ENCODE peak calls at places on chromosomes 6 and 20, in five cellular contexts. One of them, this sample, is unnamed.

GRCh38 chr20:8983478-8984345 is 85.2 kb upstream of the PLCB4 start:
- DNase-seq in osteocyte: no peak
- DNase-seq in fibroblast of lung: no peak
- DNase-seq in OCI-LY7: no peak
- DNase-seq in RWPE1: no peak
- DNase-seq in this sample: no peak

GRCh38 chr6:118263929-118264486 is 284.1 kb upstream of the PLN start:
- DNase-seq in osteocyte: no peak
- DNase-seq in fibroblast of lung: peak
- DNase-seq in OCI-LY7: peak
- DNase-seq in RWPE1: peak
- DNase-seq in this sample: no peak

GRCh38 chr6:9172096-9172495 is 736.8 kb upstream of the SLC35B3 start:
- DNase-seq in osteocyte: no peak
- DNase-seq in fibroblast of lung: no peak
- DNase-seq in OCI-LY7: no peak
- DNase-seq in RWPE1: no peak
- DNase-seq in this sample: no peak

GRCh38 chr6:82963527-82963926 is 102.1 kb downstream of the UBE3D start:
- DNase-seq in osteocyte: no peak
- DNase-seq in fibroblast of lung: no peak
- DNase-seq in OCI-LY7: no peak
- DNase-seq in RWPE1: no peak
- DNase-seq in this sample: no peak

GRCh38 chr6:18276610-18277009 is 12.3 kb upstream of the DEK start:
- DNase-seq in osteocyte: no peak
- DNase-seq in fibroblast of lung: no peak
- DNase-seq in OCI-LY7: no peak
- DNase-seq in RWPE1: no peak
- DNase-seq in this sample: no peak

GRCh38 chr6:83480470-83480869 is 31.9 kb upstream of the PRSS35 start:
- DNase-seq in osteocyte: no peak
- DNase-seq in fibroblast of lung: no peak
- DNase-seq in OCI-LY7: no peak
- DNase-seq in RWPE1: peak
- DNase-seq in this sample: no peak

GRCh38 chr6:29651413-29652197 is 5.3 kb upstream of the MOG start:
- DNase-seq in osteocyte: no peak
- DNase-seq in fibroblast of lung: peak
- DNase-seq in OCI-LY7: peak
- DNase-seq in RWPE1: peak
- DNase-seq in this sample: no peak

GRCh38 chr6:33080127-33081089 is 4.6 kb downstream of the HLA-DPB1 start:
- DNase-seq in osteocyte: no peak
- DNase-seq in fibroblast of lung: peak
- DNase-seq in OCI-LY7: no peak
- DNase-seq in RWPE1: no peak
- DNase-seq in this sample: no peak

GRCh38 chr6:127343753-127344659 is 597 bp upstream of the ECHDC1 start:
- DNase-seq in osteocyte: no peak
- DNase-seq in fibroblast of lung: peak
- DNase-seq in OCI-LY7: peak
- DNase-seq in RWPE1: no peak
- DNase-seq in this sample: no peak

GRCh38 chr20:49543071-49543857 is 24.7 kb downstream of the PTGIS start:
- DNase-seq in osteocyte: no peak
- DNase-seq in fibroblast of lung: no peak
- DNase-seq in OCI-LY7: no peak
- DNase-seq in RWPE1: no peak
- DNase-seq in this sample: no peak

GRCh38 chr6:162468326-162468725 is 259.2 kb downstream of the PRKN start:
- DNase-seq in osteocyte: no peak
- DNase-seq in fibroblast of lung: peak
- DNase-seq in OCI-LY7: no peak
- DNase-seq in RWPE1: no peak
- DNase-seq in this sample: no peak

DNA sequence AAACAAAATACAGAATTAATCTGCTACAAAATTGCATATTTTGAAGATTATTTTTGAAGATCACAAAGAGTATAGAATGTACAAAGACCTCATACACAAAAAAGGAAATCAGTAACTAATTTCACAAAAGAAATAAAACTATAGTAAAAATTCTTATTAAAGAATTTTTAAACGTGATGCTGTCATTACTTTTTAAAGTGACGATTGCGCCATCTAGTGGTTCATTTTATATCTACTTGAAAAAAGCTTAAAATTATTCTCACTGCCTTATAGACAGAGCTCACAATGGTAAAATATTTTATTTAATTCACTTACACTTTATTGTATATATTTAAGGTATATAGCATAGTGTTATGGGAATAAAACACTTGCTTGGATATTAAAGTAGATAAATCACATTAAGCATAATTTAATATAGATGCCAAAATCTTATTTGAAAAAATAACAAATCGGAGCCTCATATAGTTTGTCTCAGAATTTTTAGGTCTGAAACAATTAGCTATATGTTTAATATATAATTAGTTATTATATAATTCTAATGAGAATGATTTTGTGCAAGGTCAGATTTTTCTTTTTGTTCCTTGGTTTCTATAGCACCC is 128.8 kb downstream of the PHF3 start:
- DNase-seq in osteocyte: no peak
- DNase-seq in fibroblast of lung: peak
- DNase-seq in OCI-LY7: peak
- DNase-seq in RWPE1: no peak
- DNase-seq in this sample: no peak
- TF ChIP-seq CTCF in osteocyte: peak
- TF ChIP-seq CTCF in fibroblast of lung: no peak
- TF ChIP-seq CTCF in OCI-LY7: peak
- TF ChIP-seq CTCF in RWPE1: peak
- TF ChIP-seq CTCF in this sample: peak

DNA sequence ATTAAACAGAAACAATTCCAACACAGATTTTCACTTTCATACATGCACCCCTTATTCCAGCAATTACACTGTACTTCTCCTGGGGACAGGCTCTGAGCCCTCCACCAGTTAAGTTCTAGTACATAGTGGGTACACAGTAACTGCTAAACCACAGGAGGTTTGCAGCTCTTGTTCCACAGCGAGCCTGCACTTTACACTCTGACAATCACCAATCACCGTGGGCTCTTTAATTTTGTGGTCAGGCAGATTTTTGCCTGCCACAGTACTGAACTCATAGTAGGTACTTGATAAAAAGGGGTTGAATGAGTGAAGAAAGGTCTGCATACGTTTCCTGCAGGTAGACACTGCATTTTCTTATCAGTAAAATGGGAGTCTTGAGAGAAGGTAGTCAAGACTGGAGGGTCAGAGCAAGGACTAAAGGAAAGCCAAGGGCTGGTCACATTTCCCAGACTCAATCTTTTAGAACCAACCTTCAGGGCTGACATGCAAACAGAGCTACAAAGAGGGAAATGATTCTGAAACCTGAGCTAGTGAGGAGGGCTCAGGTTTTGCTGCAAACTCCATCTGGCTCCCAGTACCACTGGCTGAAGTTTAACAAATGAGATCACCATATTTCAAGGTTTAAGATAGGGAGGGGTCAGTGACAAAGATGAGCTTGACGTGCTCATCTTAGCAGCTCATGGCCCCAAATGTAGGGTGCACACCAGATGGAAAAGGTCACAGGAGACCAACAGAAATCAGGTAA is 404.6 kb downstream of the BTBD9 start:
- DNase-seq in osteocyte: no peak
- DNase-seq in fibroblast of lung: no peak
- DNase-seq in OCI-LY7: no peak
- DNase-seq in RWPE1: no peak
- DNase-seq in this sample: no peak
- TF ChIP-seq CTCF in osteocyte: no peak
- TF ChIP-seq CTCF in fibroblast of lung: no peak
- TF ChIP-seq CTCF in OCI-LY7: no peak
- TF ChIP-seq CTCF in RWPE1: no peak
- TF ChIP-seq CTCF in this sample: no peak

DNA sequence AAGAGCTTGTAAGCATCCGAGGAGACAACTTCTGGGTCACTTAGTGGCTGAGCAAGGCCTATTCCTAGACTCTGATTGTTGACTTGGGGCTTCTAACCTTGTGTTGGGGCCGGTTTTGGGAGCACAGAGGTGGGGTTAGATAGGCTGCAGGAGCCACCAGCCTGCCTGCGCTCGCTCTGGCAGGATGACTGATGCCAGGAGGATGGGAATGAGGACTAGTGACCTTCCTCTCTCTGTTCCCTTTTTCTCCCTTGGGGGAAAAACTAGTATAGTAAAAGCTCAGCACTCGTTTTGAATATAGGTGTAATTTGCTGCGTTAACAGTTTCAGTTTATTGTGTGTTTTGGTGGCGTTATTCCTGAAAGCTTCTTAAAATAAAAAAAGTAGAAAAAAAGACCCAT is 141.5 kb downstream of the ARID1B start:
- DNase-seq in osteocyte: no peak
- DNase-seq in fibroblast of lung: no peak
- DNase-seq in OCI-LY7: no peak
- DNase-seq in RWPE1: no peak
- DNase-seq in this sample: no peak
- TF ChIP-seq CTCF in osteocyte: no peak
- TF ChIP-seq CTCF in fibroblast of lung: no peak
- TF ChIP-seq CTCF in OCI-LY7: no peak
- TF ChIP-seq CTCF in RWPE1: no peak
- TF ChIP-seq CTCF in this sample: no peak

DNA sequence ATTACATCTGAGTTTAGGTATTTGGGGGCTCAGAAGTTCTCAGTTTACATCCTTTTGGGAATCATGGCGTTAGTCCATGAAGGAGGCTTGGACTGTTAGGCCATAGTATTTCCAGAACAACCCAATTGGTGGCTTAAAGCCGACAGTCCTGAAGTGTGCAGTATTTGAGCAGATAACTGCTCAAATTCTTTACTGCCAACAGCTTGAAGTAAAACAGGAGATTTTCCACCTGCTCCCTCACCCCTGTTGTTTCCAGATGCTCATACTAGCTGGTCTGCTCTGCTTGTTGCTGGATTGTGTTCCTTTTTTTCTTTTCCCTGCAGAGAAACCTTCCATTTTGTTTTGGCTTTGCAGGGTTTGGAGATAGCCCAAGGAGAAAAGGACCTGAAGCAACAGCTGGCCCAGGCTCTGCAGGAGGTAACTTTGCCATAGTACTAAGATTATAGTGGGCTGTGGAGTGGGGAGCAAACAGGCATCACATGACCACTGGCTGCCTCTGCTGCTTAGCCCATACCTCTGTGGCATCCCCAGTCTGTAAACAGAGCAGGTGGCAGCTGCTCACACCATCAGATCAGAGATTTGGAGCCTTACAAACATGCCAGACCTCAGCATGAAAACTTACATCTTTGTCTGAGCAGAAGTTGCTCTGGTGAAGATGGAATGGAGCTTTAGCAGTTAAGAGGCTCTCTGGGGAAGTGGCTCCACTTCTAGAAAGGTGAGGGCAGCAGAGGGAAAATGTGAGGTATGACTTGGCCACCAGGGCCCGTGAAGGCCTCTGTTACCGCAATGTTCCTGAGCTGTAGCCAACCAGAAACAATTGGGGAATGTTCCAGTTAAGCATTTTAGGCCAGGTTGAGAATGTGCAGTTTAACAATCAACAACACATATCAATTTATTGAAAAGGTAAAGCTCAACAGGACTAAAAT is 17.6 kb downstream of the RNF8 start:
- DNase-seq in osteocyte: no peak
- DNase-seq in fibroblast of lung: no peak
- DNase-seq in OCI-LY7: no peak
- DNase-seq in RWPE1: no peak
- DNase-seq in this sample: no peak
- TF ChIP-seq CTCF in osteocyte: no peak
- TF ChIP-seq CTCF in fibroblast of lung: no peak
- TF ChIP-seq CTCF in OCI-LY7: no peak
- TF ChIP-seq CTCF in RWPE1: no peak
- TF ChIP-seq CTCF in this sample: no peak

DNA sequence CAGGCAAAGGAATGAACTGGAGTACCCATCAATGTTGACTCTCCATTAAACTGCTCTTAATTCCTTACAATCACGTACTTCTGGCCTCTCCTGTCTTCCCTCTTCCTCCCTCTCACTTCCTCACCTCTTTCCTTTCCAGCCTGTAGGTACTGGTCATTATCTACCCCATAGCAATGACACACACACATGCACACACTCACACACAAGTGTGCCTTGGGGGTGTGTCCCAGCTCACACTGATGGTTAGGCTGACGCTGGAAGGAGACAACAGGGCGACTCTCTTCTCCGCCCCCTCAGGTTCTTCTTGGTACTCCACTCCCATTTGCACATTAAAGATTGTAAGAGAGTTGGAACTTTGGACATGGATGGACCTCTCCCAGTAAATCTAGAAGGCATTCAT is 14.0 kb upstream of the SERPINB9 start:
- DNase-seq in osteocyte: peak
- DNase-seq in fibroblast of lung: no peak
- DNase-seq in OCI-LY7: no peak
- DNase-seq in RWPE1: no peak
- DNase-seq in this sample: no peak
- TF ChIP-seq CTCF in osteocyte: no peak
- TF ChIP-seq CTCF in fibroblast of lung: no peak
- TF ChIP-seq CTCF in OCI-LY7: peak
- TF ChIP-seq CTCF in RWPE1: no peak
- TF ChIP-seq CTCF in this sample: no peak

DNA sequence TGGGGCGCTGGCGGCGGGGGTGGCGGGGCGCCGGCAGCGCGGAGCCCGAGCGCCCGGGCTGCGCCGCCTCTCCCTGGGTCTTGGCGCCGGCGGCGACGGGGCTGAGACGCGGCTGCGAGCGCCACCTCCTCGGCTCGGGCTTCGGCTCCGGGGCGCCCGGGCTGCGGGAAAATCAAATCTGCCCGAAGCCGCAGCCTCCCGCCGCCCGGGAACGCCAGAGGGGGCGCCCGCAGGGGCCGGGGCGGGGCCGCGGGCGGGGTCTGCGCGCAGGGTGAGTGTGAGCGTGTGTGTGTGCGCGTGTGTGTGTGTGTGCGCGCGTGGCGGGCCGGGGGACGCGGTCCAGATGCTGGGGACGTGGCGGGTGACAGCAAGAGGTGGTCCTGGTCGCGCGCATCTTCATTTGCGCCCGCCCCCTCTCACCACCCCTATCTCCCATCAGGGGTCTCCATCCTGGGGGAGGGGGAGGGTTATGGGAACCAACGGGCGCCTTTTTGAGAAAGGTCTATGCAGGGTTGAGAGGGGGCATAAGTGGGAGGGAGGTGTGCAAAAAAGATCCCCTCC is 655 bp upstream of the CPNE5 start:
- DNase-seq in osteocyte: no peak
- DNase-seq in fibroblast of lung: peak
- DNase-seq in OCI-LY7: peak
- DNase-seq in RWPE1: no peak
- DNase-seq in this sample: peak
- TF ChIP-seq CTCF in osteocyte: peak
- TF ChIP-seq CTCF in fibroblast of lung: peak
- TF ChIP-seq CTCF in OCI-LY7: peak
- TF ChIP-seq CTCF in RWPE1: no peak
- TF ChIP-seq CTCF in this sample: peak